ENCODE peak calls at places on chromosome 15, in four cellular contexts. F, O, K and R are unnamed samples.

GRCh38 chr15:52496776-52497470 is 31.8 kb downstream of the MYO5A start:
- DNase-seq in O (no peak), F (no peak), K (peak; percentile 51), R (no peak)

GRCh38 chr15:45729146-45729545 is 94.3 kb downstream of the SQOR start:
- DNase-seq in O (no peak), K (no peak), F (no peak), R (no peak)

GRCh38 chr15:83365370-83365938 is 81.0 kb upstream of the BNC1 start:
- DNase-seq in O (no peak), F (no peak), K (peak; percentile 64), R (no peak)

GRCh38 chr15:96860746-96861145 is 530.2 kb downstream of the NR2F2 start:
- DNase-seq in O (no peak), K (no peak), F (no peak), R (no peak)

GRCh38 chr15:22904736-22905135 is 66.3 kb downstream of the NIPA2 start:
- DNase-seq in O (no peak), K (no peak), F (no peak), R (peak; percentile 64)

GRCh38 chr15:61106044-61106834 is 122.9 kb downstream of the RORA start:
- DNase-seq in O (no peak), K (no peak), F (no peak), R (no peak)

GRCh38 chr15:64912379-64912778 is 677 bp downstream of the ANKDD1A start:
- DNase-seq in K (no peak), F (no peak), O (no peak), R (no peak)

GRCh38 chr15:48242531-48242930 is 36.4 kb downstream of the SLC12A1 start:
- DNase-seq in K (no peak), O (no peak), F (no peak), R (no peak)

GRCh38 chr15:67240235-67241131 is 14.0 kb downstream of the AAGAB start:
- DNase-seq in F (peak; percentile 13), K (no peak), O (peak; percentile 43), R (no peak)

GRCh38 chr15:79535536-79535935 is 103.4 kb downstream of the MINAR1 start:
- DNase-seq in F (no peak), K (peak; percentile 55), O (no peak), R (no peak)

GRCh38 chr15:35705885-35706590 is 160.1 kb upstream of the DPH6 start:
- DNase-seq in F (no peak), O (peak; percentile 44), K (peak; percentile 82), R (no peak)

GRCh38 chr15:66298803-66299251 is 5.5 kb downstream of the DIS3L start:
- DNase-seq in K (no peak), F (no peak), O (no peak), R (no peak)

GRCh38 chr15:98369081-98369716 is 279.1 kb upstream of the IGF1R start:
- DNase-seq in K (no peak), O (no peak), F (no peak), R (no peak)

GRCh38 chr15:41331281-41331680 is 1.1 kb downstream of the OIP5 start:
- DNase-seq in F (no peak), O (no peak), K (no peak), R (no peak)

GRCh38 chr15:49282366-49282765 is 112.3 kb downstream of the GALK2 start:
- DNase-seq in K (peak; percentile 98), F (no peak), O (no peak), R (no peak)

GRCh38 chr15:61118885-61119284 is 110.2 kb downstream of the RORA start:
- DNase-seq in F (no peak), O (no peak), K (no peak), R (no peak)

GRCh38 chr15:88108991-88109390 is 147.5 kb downstream of the NTRK3 start:
- DNase-seq in K (no peak), F (no peak), O (no peak), R (no peak)

GRCh38 chr15:74584204-74584603 is 31.4 kb upstream of the CLK3 start:
- DNase-seq in O (no peak), F (no peak), K (no peak), R (no peak)

GRCh38 chr15:48520376-48521155 is 124.9 kb downstream of the FBN1 start:
- DNase-seq in F (peak; percentile 6), O (no peak), K (no peak), R (no peak)

GRCh38 chr15:56629133-56629532 is 104.2 kb downstream of the ZNF280D start:
- DNase-seq in K (peak; percentile 13), F (no peak), O (no peak), R (no peak)

GRCh38 chr15:79030470-79030869 is 60.1 kb downstream of the RASGRF1 start:
- DNase-seq in F (no peak), O (no peak), K (no peak), R (no peak)

GRCh38 chr15:74776851-74777768 is 4.8 kb upstream of the CSK start:
- DNase-seq in F (no peak), K (no peak), O (no peak), R (no peak)

GRCh38 chr15:65937476-65937875 is 68.2 kb downstream of the RAB11A start:
- DNase-seq in K (peak; percentile 38), O (peak; percentile 67), F (no peak), R (no peak)

GRCh38 chr15:85750807-85751730 is 43.7 kb downstream of the KLHL25 start:
- DNase-seq in F (no peak), O (peak; percentile 24), K (no peak), R (no peak)

GRCh38 chr15:41927516-41927915 is 33.7 kb upstream of the SPTBN5 start:
- DNase-seq in K (no peak), F (no peak), O (no peak), R (no peak)

GRCh38 chr15:68224108-68224507 is 5.4 kb downstream of the CLN6 start:
- DNase-seq in K (no peak), O (peak; percentile 1), F (no peak), R (no peak)

DNA sequence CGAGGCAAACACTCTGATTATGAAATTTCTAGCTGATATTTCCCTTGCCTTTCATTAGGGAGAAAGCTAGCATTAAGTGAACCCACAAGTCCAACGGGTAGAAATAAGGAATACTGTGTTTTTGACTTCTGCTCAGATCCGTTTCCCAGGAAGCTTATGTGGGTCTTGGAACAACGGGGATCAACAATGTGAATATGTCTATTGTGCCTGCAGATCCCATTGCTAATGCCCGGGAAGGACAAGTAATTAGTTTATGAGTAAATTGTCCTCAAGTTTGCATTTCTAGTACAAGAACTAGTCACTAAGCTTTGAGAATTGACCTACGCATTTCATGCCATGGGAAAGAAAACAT is 236.4 kb downstream of the UACA start:
- DNase-seq in O (no peak), K (no peak), F (no peak), R (no peak)
- H3K4me3 ChIP-seq in O (peak overlapping the region; percentile 1), K (no peak overlapping the region), F (no peak overlapping the region), R (no peak overlapping the region)

GRCh38 chr15:99630607-99631131 is 64.9 kb downstream of the MEF2A start:
- DNase-seq in K (no peak), F (no peak), O (no peak), R (no peak)

GRCh38 chr15:99633655-99634054 is 67.9 kb downstream of the MEF2A start:
- DNase-seq in K (no peak), O (no peak), F (no peak), R (no peak)

GRCh38 chr15:99628374-99629001 is 62.7 kb downstream of the MEF2A start:
- DNase-seq in O (no peak), F (peak; percentile 65), K (no peak), R (no peak)

GRCh38 chr15:99632521-99632920 is 66.7 kb downstream of the MEF2A start:
- DNase-seq in K (no peak), F (no peak), O (no peak), R (no peak)

DNA sequence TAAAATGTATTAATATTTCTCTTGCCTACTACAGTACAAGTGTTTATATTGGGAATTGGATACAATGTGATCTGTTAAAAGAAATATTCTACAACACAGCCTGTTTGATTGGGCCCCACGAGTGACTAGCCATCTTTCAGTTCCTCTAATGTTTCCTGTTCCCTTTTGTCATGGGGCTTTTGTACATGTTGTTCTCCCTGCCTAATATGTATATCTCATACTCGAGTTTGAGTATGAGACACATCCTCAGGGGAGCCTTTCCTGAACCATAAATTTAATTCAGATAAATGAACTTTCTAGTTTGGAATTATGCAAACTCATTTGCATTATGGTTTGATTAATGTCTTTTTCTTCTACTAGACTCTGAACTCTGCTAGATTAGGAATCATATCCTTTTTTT is 65.5 kb downstream of the MEF2A start:
- DNase-seq in K (no peak), F (no peak), O (no peak), R (no peak)
- H3K4me3 ChIP-seq in K (no peak overlapping the region), F (no peak overlapping the region), O (no peak overlapping the region), R (no peak overlapping the region)

GRCh38 chr15:27825023-27825422 is 274.1 kb downstream of the OCA2 start:
- DNase-seq in O (no peak), K (no peak), F (no peak), R (no peak)

GRCh38 chr15:27828721-27829120 is 270.4 kb downstream of the OCA2 start:
- DNase-seq in F (no peak), K (no peak), O (no peak), R (no peak)

GRCh38 chr15:27826411-27826810 is 272.7 kb downstream of the OCA2 start:
- DNase-seq in O (no peak), F (no peak), K (peak; percentile 54), R (no peak)

GRCh38 chr15:27827336-27827735 is 271.8 kb downstream of the OCA2 start:
- DNase-seq in F (no peak), K (peak; percentile 53), O (no peak), R (no peak)

GRCh38 chr15:27826902-27827321 is 272.2 kb downstream of the OCA2 start:
- DNase-seq in K (peak; percentile 68), F (no peak), O (no peak), R (no peak)
- H3K4me3 ChIP-seq in K (no peak overlapping the region), F (no peak overlapping the region), O (no peak overlapping the region), R (no peak overlapping the region)

GRCh38 chr15:51363391-51363790 is 21.9 kb downstream of the GLDN start:
- DNase-seq in F (no peak), K (no peak), O (no peak), R (no peak)
- H3K4me3 ChIP-seq in F (no peak overlapping the region), K (no peak overlapping the region), O (no peak overlapping the region), R (no peak overlapping the region)

GRCh38 chr15:82062479-82062878 is 16.7 kb upstream of the MEX3B start:
- DNase-seq in F (no peak), K (no peak), O (no peak), R (no peak)
- H3K4me3 ChIP-seq in F (no peak overlapping the region), K (no peak overlapping the region), O (no peak overlapping the region), R (no peak overlapping the region)

GRCh38 chr15:40278026-40278425 is 4.8 kb downstream of the ANKRD63 start:
- DNase-seq in K (no peak), F (no peak), O (no peak), R (no peak)

GRCh38 chr15:40275954-40276353 is 6.9 kb downstream of the ANKRD63 start:
- DNase-seq in O (no peak), K (no peak), F (no peak), R (no peak)

GRCh38 chr15:40276927-40277326 is 5.9 kb downstream of the ANKRD63 start:
- DNase-seq in K (no peak), F (peak; percentile 56), O (no peak), R (no peak)

GRCh38 chr15:40275491-40275890 is 7.4 kb downstream of the ANKRD63 start:
- DNase-seq in O (no peak), F (no peak), K (no peak), R (no peak)

DNA sequence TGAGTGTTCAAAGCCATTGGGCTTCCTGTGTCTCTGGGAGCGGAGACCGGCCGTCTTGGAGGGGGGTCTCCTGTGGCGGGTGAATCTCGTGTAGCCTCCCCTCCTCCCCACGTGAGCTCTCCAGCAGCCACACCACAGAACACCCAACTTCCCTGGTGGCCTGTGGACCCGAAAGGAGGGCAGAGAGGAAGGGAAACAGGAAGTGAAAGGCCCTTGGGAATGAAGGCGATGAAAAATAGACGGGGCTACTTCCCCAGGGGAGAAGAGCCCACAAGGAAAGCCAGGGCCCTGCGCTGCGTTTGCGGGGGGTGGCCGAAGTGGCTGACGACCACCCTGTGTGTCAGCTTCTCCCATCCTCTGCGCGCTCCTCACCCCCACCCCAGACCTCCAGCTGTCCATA is 5.4 kb downstream of the ANKRD63 start:
- DNase-seq in F (no peak), K (no peak), O (no peak), R (peak; percentile 62)
- H3K4me3 ChIP-seq in F (no peak overlapping the region), K (no peak overlapping the region), O (no peak overlapping the region), R (no peak overlapping the region)